ENCODE peak calls at places on chromosomes 5 and 9, in four cellular contexts. S is H7, A is T1000, H is upper lobe of right lung. D is an unnamed sample.

GRCh38 chr5:142134333-142135010 is 25.9 kb downstream of the NDFIP1 start:
- DNase-seq in S (no peak), A (no peak), H (no peak), D (no peak)

GRCh38 chr9:136799854-136800657 is 3.9 kb downstream of the CCDC183 start:
- DNase-seq in S (peak), A (peak), H (peak), D (peak)

GRCh38 chr5:169567079-169567478 is 16.5 kb upstream of the SPDL1 start:
- DNase-seq in S (no peak), A (no peak), H (no peak), D (peak)

GRCh38 chr5:134784241-134784920 is 25.8 kb downstream of the DDX46 start:
- DNase-seq in S (no peak), A (no peak), H (no peak), D (no peak)

GRCh38 chr9:105296889-105297288 is 52.4 kb downstream of the SLC44A1 start:
- DNase-seq in S (no peak), A (no peak), H (no peak), D (peak)

GRCh38 chr5:80284720-80285119 is 28.9 kb upstream of the SERINC5 start:
- DNase-seq in S (no peak), A (no peak), H (no peak), D (no peak)

GRCh38 chr9:70600479-70600878 is 186.0 kb upstream of the KLF9 start:
- DNase-seq in S (no peak), A (no peak), H (no peak), D (peak)

GRCh38 chr5:96664669-96665068 is 2.5 kb downstream of the CAST start:
- DNase-seq in S (no peak), A (no peak), H (no peak), D (peak)

GRCh38 chr5:132258102-132259060 is 885 bp downstream of the PDLIM4 start:
- DNase-seq in S (peak), A (no peak), H (peak), D (peak)

GRCh38 chr5:151596839-151597539 is 5.9 kb upstream of the FAT2 start:
- DNase-seq in S (peak), A (no peak), H (no peak), D (no peak)

D was measured in M059J.